ENCODE peak calls at places on chromosomes 13 and 19, in six cellular contexts. One of them, this sample, is unnamed.

GRCh38 chr13:101988140-101988539 is 413.7 kb downstream of the FGF14 start:
- DNase-seq in spleen: no peak
- DNase-seq in lower leg skin: no peak
- DNase-seq in Peyer's patch: no peak
- DNase-seq in uterus: no peak
- DNase-seq in CD8-positive, alpha-beta T cell: no peak
- DNase-seq in this sample: no peak

GRCh38 chr13:49020940-49021548 is 45.3 kb downstream of the FNDC3A start:
- DNase-seq in uterus: no peak
- DNase-seq in CD8-positive, alpha-beta T cell: no peak
- DNase-seq in lower leg skin: no peak
- DNase-seq in Peyer's patch: no peak
- DNase-seq in spleen: no peak
- DNase-seq in this sample: no peak

GRCh38 chr19:4969772-4970531 is 1.0 kb downstream of the KDM4B start:
- DNase-seq in lower leg skin: no peak
- DNase-seq in uterus: no peak
- DNase-seq in CD8-positive, alpha-beta T cell: no peak
- DNase-seq in spleen: peak
- DNase-seq in Peyer's patch: peak
- DNase-seq in this sample: no peak

GRCh38 chr19:17302391-17303166 is 646 bp downstream of the ABHD8 start:
- DNase-seq in lower leg skin: no peak
- DNase-seq in uterus: peak
- DNase-seq in spleen: peak
- DNase-seq in Peyer's patch: peak
- DNase-seq in CD8-positive, alpha-beta T cell: no peak
- DNase-seq in this sample: no peak

GRCh38 chr13:101941095-101941777 is 460.6 kb downstream of the FGF14 start:
- DNase-seq in CD8-positive, alpha-beta T cell: no peak
- DNase-seq in Peyer's patch: no peak
- DNase-seq in uterus: no peak
- DNase-seq in lower leg skin: no peak
- DNase-seq in spleen: no peak
- DNase-seq in this sample: no peak

GRCh38 chr13:20140487-20140886 is 20.4 kb downstream of the GJA3 start:
- DNase-seq in lower leg skin: no peak
- DNase-seq in Peyer's patch: no peak
- DNase-seq in CD8-positive, alpha-beta T cell: no peak
- DNase-seq in uterus: no peak
- DNase-seq in spleen: no peak
- DNase-seq in this sample: no peak

GRCh38 chr19:52190679-52191293 is 934 bp downstream of the PPP2R1A start:
- DNase-seq in lower leg skin: peak
- DNase-seq in uterus: no peak
- DNase-seq in CD8-positive, alpha-beta T cell: no peak
- DNase-seq in spleen: peak
- DNase-seq in Peyer's patch: no peak
- DNase-seq in this sample: no peak

GRCh38 chr19:39401549-39402416 is 4.9 kb upstream of the ZFP36 start:
- DNase-seq in spleen: peak
- DNase-seq in uterus: peak
- DNase-seq in CD8-positive, alpha-beta T cell: peak
- DNase-seq in lower leg skin: peak
- DNase-seq in Peyer's patch: peak
- DNase-seq in this sample: peak

GRCh38 chr13:106182404-106182803 is 353.1 kb downstream of the EFNB2 start:
- DNase-seq in CD8-positive, alpha-beta T cell: no peak
- DNase-seq in spleen: no peak
- DNase-seq in Peyer's patch: no peak
- DNase-seq in lower leg skin: no peak
- DNase-seq in uterus: no peak
- DNase-seq in this sample: no peak

GRCh38 chr19:48719263-48720171 is at the start of gene MAMSTR:
- DNase-seq in uterus: peak
- DNase-seq in spleen: peak
- DNase-seq in lower leg skin: no peak
- DNase-seq in CD8-positive, alpha-beta T cell: no peak
- DNase-seq in Peyer's patch: no peak
- DNase-seq in this sample: no peak

GRCh38 chr19:17052439-17052838 is 22.8 kb downstream of the HAUS8 start:
- DNase-seq in spleen: no peak
- DNase-seq in lower leg skin: no peak
- DNase-seq in uterus: peak
- DNase-seq in Peyer's patch: no peak
- DNase-seq in CD8-positive, alpha-beta T cell: no peak
- DNase-seq in this sample: no peak

GRCh38 chr19:21158523-21159135 is 16.8 kb downstream of the ZNF431 start:
- DNase-seq in spleen: no peak
- DNase-seq in Peyer's patch: no peak
- DNase-seq in uterus: no peak
- DNase-seq in CD8-positive, alpha-beta T cell: no peak
- DNase-seq in lower leg skin: no peak
- DNase-seq in this sample: no peak

GRCh38 chr13:25691654-25692053 is 319.9 kb downstream of the ATP8A2 start:
- DNase-seq in lower leg skin: no peak
- DNase-seq in spleen: no peak
- DNase-seq in CD8-positive, alpha-beta T cell: no peak
- DNase-seq in Peyer's patch: no peak
- DNase-seq in uterus: no peak
- DNase-seq in this sample: no peak

GRCh38 chr19:28242317-28242927 is 970.5 kb downstream of the UQCRFS1 start:
- DNase-seq in CD8-positive, alpha-beta T cell: no peak
- DNase-seq in Peyer's patch: no peak
- DNase-seq in spleen: no peak
- DNase-seq in lower leg skin: no peak
- DNase-seq in uterus: no peak
- DNase-seq in this sample: no peak

GRCh38 chr19:43636121-43636683 is 3.4 kb downstream of the CADM4 start:
- DNase-seq in Peyer's patch: no peak
- DNase-seq in CD8-positive, alpha-beta T cell: no peak
- DNase-seq in spleen: no peak
- DNase-seq in uterus: no peak
- DNase-seq in lower leg skin: no peak
- DNase-seq in this sample: no peak

GRCh38 chr13:26325876-26326275 is 71.9 kb downstream of the CDK8 start:
- DNase-seq in uterus: no peak
- DNase-seq in lower leg skin: no peak
- DNase-seq in spleen: no peak
- DNase-seq in CD8-positive, alpha-beta T cell: no peak
- DNase-seq in Peyer's patch: no peak
- DNase-seq in this sample: no peak

GRCh38 chr19:55069137-55069858 is 6.3 kb upstream of the RDH13 start:
- DNase-seq in Peyer's patch: no peak
- DNase-seq in uterus: no peak
- DNase-seq in spleen: no peak
- DNase-seq in CD8-positive, alpha-beta T cell: no peak
- DNase-seq in lower leg skin: no peak
- DNase-seq in this sample: no peak

GRCh38 chr19:55581828-55582223 is 1.2 kb upstream of the ZNF579 start:
- DNase-seq in lower leg skin: no peak
- DNase-seq in Peyer's patch: no peak
- DNase-seq in CD8-positive, alpha-beta T cell: no peak
- DNase-seq in spleen: no peak
- DNase-seq in uterus: no peak
- DNase-seq in this sample: no peak

GRCh38 chr19:39731685-39732084 is 6.1 kb downstream of the CLC start:
- DNase-seq in lower leg skin: no peak
- DNase-seq in uterus: no peak
- DNase-seq in Peyer's patch: no peak
- DNase-seq in spleen: no peak
- DNase-seq in CD8-positive, alpha-beta T cell: no peak
- DNase-seq in this sample: no peak

GRCh38 chr19:14974488-14974887 is 5.2 kb downstream of the SLC1A6 start:
- DNase-seq in lower leg skin: no peak
- DNase-seq in Peyer's patch: no peak
- DNase-seq in CD8-positive, alpha-beta T cell: no peak
- DNase-seq in uterus: no peak
- DNase-seq in spleen: no peak
- DNase-seq in this sample: no peak

GRCh38 chr13:91719033-91719432 is 320.6 kb downstream of the GPC5 start:
- DNase-seq in uterus: no peak
- DNase-seq in spleen: no peak
- DNase-seq in lower leg skin: no peak
- DNase-seq in Peyer's patch: no peak
- DNase-seq in CD8-positive, alpha-beta T cell: no peak
- DNase-seq in this sample: no peak

GRCh38 chr19:55189424-55189823 is 9.3 kb upstream of the SYT5 start:
- DNase-seq in spleen: no peak
- DNase-seq in lower leg skin: peak
- DNase-seq in Peyer's patch: no peak
- DNase-seq in uterus: peak
- DNase-seq in CD8-positive, alpha-beta T cell: no peak
- DNase-seq in this sample: peak

GRCh38 chr13:45851171-45851889 is at the start of gene SIAH3:
- DNase-seq in CD8-positive, alpha-beta T cell: no peak
- DNase-seq in Peyer's patch: peak
- DNase-seq in lower leg skin: no peak
- DNase-seq in uterus: no peak
- DNase-seq in spleen: no peak
- DNase-seq in this sample: no peak

GRCh38 chr19:16834747-16835146 is 5.5 kb downstream of the SIN3B start:
- DNase-seq in uterus: no peak
- DNase-seq in spleen: no peak
- DNase-seq in CD8-positive, alpha-beta T cell: no peak
- DNase-seq in lower leg skin: no peak
- DNase-seq in Peyer's patch: no peak
- DNase-seq in this sample: no peak

GRCh38 chr13:74575729-74576125 is 441.5 kb upstream of the KLF12 start:
- DNase-seq in Peyer's patch: peak
- DNase-seq in lower leg skin: peak
- DNase-seq in uterus: peak
- DNase-seq in CD8-positive, alpha-beta T cell: peak
- DNase-seq in spleen: peak
- DNase-seq in this sample: peak

GRCh38 chr13:23707674-23708073 is 137.5 kb downstream of the TNFRSF19 start:
- DNase-seq in Peyer's patch: no peak
- DNase-seq in spleen: no peak
- DNase-seq in CD8-positive, alpha-beta T cell: no peak
- DNase-seq in uterus: no peak
- DNase-seq in lower leg skin: no peak
- DNase-seq in this sample: no peak
- TF ChIP-seq CTCF in Peyer's patch: no peak
- TF ChIP-seq CTCF in spleen: no peak
- TF ChIP-seq CTCF in CD8-positive, alpha-beta T cell: no peak
- TF ChIP-seq CTCF in uterus: no peak
- TF ChIP-seq CTCF in lower leg skin: no peak
- TF ChIP-seq CTCF in this sample: no peak

DNA sequence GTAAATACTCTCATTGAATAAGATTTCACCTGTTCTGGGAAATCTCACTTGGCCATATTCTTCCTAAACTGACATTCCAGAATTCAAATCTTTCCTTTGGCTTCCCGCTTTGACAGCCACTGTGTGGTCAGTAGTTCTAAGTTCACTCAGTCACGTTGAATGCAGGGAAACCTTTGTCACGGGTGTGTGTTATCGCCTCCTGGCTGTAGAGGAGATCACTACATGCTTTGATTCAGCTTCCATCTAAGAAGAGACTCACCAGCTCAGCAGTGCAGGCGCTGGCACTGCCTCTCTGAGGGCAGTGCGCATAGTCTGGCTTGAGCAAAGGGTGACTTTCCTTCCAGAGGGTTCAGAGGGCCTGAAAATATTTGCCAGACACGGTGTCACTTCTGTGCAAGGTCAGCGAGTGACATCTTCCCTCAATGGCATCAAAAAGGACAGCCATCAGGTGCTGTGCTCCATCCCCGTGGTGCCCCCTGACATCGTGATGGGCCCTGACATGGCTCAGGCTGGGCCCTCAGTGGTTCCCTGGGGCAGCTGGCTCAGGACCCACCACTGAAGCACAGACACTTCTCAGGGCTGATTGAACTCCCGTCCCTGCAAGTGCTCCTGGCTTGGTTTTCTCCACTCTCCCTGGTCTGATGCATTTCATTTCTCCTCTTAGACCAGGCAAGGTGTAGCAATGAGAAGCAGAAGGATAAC is 635.4 kb upstream of the ARGLU1 start:
- DNase-seq in CD8-positive, alpha-beta T cell: no peak
- DNase-seq in Peyer's patch: no peak
- DNase-seq in lower leg skin: no peak
- DNase-seq in uterus: no peak
- DNase-seq in spleen: no peak
- DNase-seq in this sample: no peak
- TF ChIP-seq CTCF in CD8-positive, alpha-beta T cell: no peak
- TF ChIP-seq CTCF in Peyer's patch: no peak
- TF ChIP-seq CTCF in lower leg skin: no peak
- TF ChIP-seq CTCF in uterus: peak
- TF ChIP-seq CTCF in spleen: no peak
- TF ChIP-seq CTCF in this sample: no peak

DNA sequence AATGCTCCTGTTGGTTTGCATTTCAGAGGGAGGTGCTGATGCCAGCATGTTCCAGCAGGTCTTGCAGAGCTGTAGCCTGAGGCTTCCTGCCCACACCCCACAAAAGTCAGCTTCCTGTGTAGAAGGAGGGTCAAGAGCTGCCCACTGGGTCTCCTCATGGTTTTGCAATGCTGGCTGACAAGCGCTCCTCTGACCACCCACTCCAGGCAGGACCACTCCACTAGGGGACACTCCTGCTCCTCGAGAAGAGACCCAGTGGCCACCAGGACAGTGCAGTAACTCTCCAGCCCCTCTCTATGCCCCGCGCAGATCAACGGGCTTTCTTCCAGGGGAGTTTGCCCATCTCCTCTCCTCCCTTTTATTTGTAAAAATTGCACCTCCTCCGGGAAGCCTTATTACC is 72.9 kb upstream of the UQCRFS1 start:
- DNase-seq in lower leg skin: no peak
- DNase-seq in spleen: no peak
- DNase-seq in uterus: no peak
- DNase-seq in CD8-positive, alpha-beta T cell: no peak
- DNase-seq in Peyer's patch: no peak
- DNase-seq in this sample: no peak
- TF ChIP-seq CTCF in lower leg skin: no peak
- TF ChIP-seq CTCF in spleen: no peak
- TF ChIP-seq CTCF in uterus: no peak
- TF ChIP-seq CTCF in CD8-positive, alpha-beta T cell: no peak
- TF ChIP-seq CTCF in Peyer's patch: no peak
- TF ChIP-seq CTCF in this sample: no peak

GRCh38 chr13:95301135-95301946 is at the start of gene ABCC4:
- DNase-seq in lower leg skin: peak
- DNase-seq in CD8-positive, alpha-beta T cell: no peak
- DNase-seq in spleen: peak
- DNase-seq in Peyer's patch: peak
- DNase-seq in uterus: peak
- DNase-seq in this sample: no peak

GRCh38 chr13:95298169-95298940 is 2.9 kb downstream of the ABCC4 start:
- DNase-seq in Peyer's patch: no peak
- DNase-seq in uterus: no peak
- DNase-seq in lower leg skin: no peak
- DNase-seq in spleen: no peak
- DNase-seq in CD8-positive, alpha-beta T cell: no peak
- DNase-seq in this sample: no peak

GRCh38 chr13:95301947-95302386 is 716 bp upstream of the ABCC4 start:
- DNase-seq in uterus: no peak
- DNase-seq in spleen: no peak
- DNase-seq in lower leg skin: no peak
- DNase-seq in CD8-positive, alpha-beta T cell: no peak
- DNase-seq in Peyer's patch: no peak
- DNase-seq in this sample: no peak

GRCh38 chr13:95298971-95299627 is 2.2 kb downstream of the ABCC4 start:
- DNase-seq in lower leg skin: no peak
- DNase-seq in spleen: no peak
- DNase-seq in Peyer's patch: no peak
- DNase-seq in uterus: no peak
- DNase-seq in CD8-positive, alpha-beta T cell: no peak
- DNase-seq in this sample: no peak

GRCh38 chr13:95300625-95301134 is 571 bp downstream of the ABCC4 start:
- DNase-seq in lower leg skin: peak
- DNase-seq in Peyer's patch: peak
- DNase-seq in uterus: peak
- DNase-seq in CD8-positive, alpha-beta T cell: no peak
- DNase-seq in spleen: peak
- DNase-seq in this sample: no peak
- TF ChIP-seq CTCF in lower leg skin: no peak
- TF ChIP-seq CTCF in Peyer's patch: no peak
- TF ChIP-seq CTCF in uterus: no peak
- TF ChIP-seq CTCF in CD8-positive, alpha-beta T cell: no peak
- TF ChIP-seq CTCF in spleen: peak
- TF ChIP-seq CTCF in this sample: no peak

This sample was measured in ascending aorta.